ENCODE peak calls at places on chromosomes 3 and 15, in six cellular contexts. H is ovary, X is sigmoid colon, D is PC-3, J is heart right ventricle, Y is neuronal stem cell. F is an unnamed sample. For H3K4me1, the result is how much of the 10 kb centered on the place peaks cover.

GRCh38 chr3:136327671-136328070 is 77.5 kb downstream of the PCCB start:
- DNase-seq in H (no peak), X (no peak), D (no peak), J (no peak), Y (no peak), F (no peak)

GRCh38 chr3:60504827-60505457 is 746.3 kb downstream of the FHIT start:
- DNase-seq in H (no peak), X (no peak), D (no peak), J (no peak), Y (no peak), F (no peak)

GRCh38 chr3:112020653-112021052 is 13.9 kb upstream of the TMPRSS7 start:
- DNase-seq in H (no peak), X (no peak), D (no peak), J (no peak), Y (peak), F (no peak)

GRCh38 chr15:96586901-96587300 is 256.4 kb downstream of the NR2F2 start:
- DNase-seq in H (no peak), X (no peak), D (no peak), J (no peak), Y (no peak), F (no peak)

GRCh38 chr15:38128389-38128788 is 124.2 kb upstream of the SPRED1 start:
- DNase-seq in H (no peak), X (no peak), D (peak), J (no peak), Y (no peak), F (no peak)

GRCh38 chr15:37098468-37099320 is 1.7 kb downstream of the MEIS2 start:
- DNase-seq in H (peak), X (peak), D (peak), J (no peak), Y (peak), F (peak)

GRCh38 chr3:152376351-152377183 is 107.8 kb downstream of the MBNL1 start:
- DNase-seq in H (no peak), X (no peak), D (peak), J (no peak), Y (no peak), F (peak)

GRCh38 chr3:144394052-144394451 is 422.4 kb downstream of the DIPK2A start:
- DNase-seq in H (no peak), X (no peak), D (peak), J (no peak), Y (no peak), F (no peak)

GRCh38 chr3:37536033-37536432 is 325.6 kb upstream of the CTDSPL start:
- DNase-seq in H (no peak), X (no peak), D (no peak), J (peak), Y (no peak), F (peak)

GRCh38 chr3:9497821-9498565 is 55.6 kb downstream of the LHFPL4 start:
- DNase-seq in H (no peak), X (no peak), D (peak), J (no peak), Y (no peak), F (no peak)

GRCh38 chr3:151228291-151229125 is 25.5 kb upstream of the GPR171 start:
- DNase-seq in H (no peak), X (no peak), D (peak), J (peak), Y (no peak), F (no peak)

GRCh38 chr3:44883999-44884431 is 9.6 kb downstream of the TGM4 start:
- DNase-seq in H (no peak), X (no peak), D (peak), J (no peak), Y (no peak), F (no peak)

GRCh38 chr3:173912126-173912525 is 514.6 kb downstream of the NLGN1 start:
- DNase-seq in H (no peak), X (no peak), D (no peak), J (no peak), Y (no peak), F (no peak)

GRCh38 chr15:90851114-90851513 is 17.3 kb upstream of the FURIN start:
- DNase-seq in H (no peak), X (no peak), D (no peak), J (no peak), Y (no peak), F (no peak)

GRCh38 chr15:90979582-90979981 is 14.8 kb downstream of the PRC1 start:
- DNase-seq in H (no peak), X (no peak), D (no peak), J (no peak), Y (no peak), F (no peak)

GRCh38 chr3:134253475-134254231 is 3.0 kb upstream of the RYK start:
- DNase-seq in H (no peak), X (no peak), D (no peak), J (no peak), Y (no peak), F (no peak)

GRCh38 chr3:149401215-149401925 is 23.9 kb upstream of the TM4SF1 start:
- DNase-seq in H (no peak), X (no peak), D (peak), J (no peak), Y (no peak), F (no peak)

GRCh38 chr15:23629234-23629805 is 18.3 kb downstream of the MAGEL2 start:
- DNase-seq in H (no peak), X (no peak), D (peak), J (no peak), Y (no peak), F (no peak)

GRCh38 chr3:117234321-117234720 is 524.7 kb downstream of the TUSC7 start:
- DNase-seq in H (no peak), X (no peak), D (no peak), J (no peak), Y (no peak), F (no peak)

GRCh38 chr15:72733941-72734738 is 48.1 kb downstream of the BBS4 start:
- DNase-seq in H (no peak), X (no peak), D (no peak), J (no peak), Y (no peak), F (no peak)

GRCh38 chr3:81936817-81937216 is 175.4 kb upstream of the GBE1 start:
- DNase-seq in H (no peak), X (no peak), D (no peak), J (no peak), Y (no peak), F (no peak)

GRCh38 chr15:101437618-101438481 is 51.7 kb downstream of the PCSK6 start:
- DNase-seq in H (no peak), X (no peak), D (no peak), J (no peak), Y (no peak), F (no peak)

GRCh38 chr15:68526269-68526668 is 52.5 kb upstream of the CORO2B start:
- DNase-seq in H (no peak), X (no peak), D (peak), J (no peak), Y (no peak), F (no peak)

GRCh38 chr3:75171632-75172230 is 492.4 kb upstream of the FRG2C start:
- DNase-seq in H (no peak), X (no peak), D (peak), J (no peak), Y (no peak), F (no peak)

GRCh38 chr15:101133751-101134261 is 118.0 kb downstream of the CHSY1 start:
- DNase-seq in H (no peak), X (no peak), D (no peak), J (no peak), Y (no peak), F (peak)

GRCh38 chr3:11475324-11475723 is 168.4 kb downstream of the VGLL4 start:
- DNase-seq in H (no peak), X (no peak), D (no peak), J (no peak), Y (no peak), F (no peak)

GRCh38 chr3:191237045-191237882 is 38.2 kb downstream of the OSTN start:
- DNase-seq in H (no peak), X (no peak), D (peak), J (no peak), Y (no peak), F (no peak)

GRCh38 chr3:139251529-139251928 is 92.3 kb upstream of the MRPS22 start:
- DNase-seq in H (peak), X (no peak), D (no peak), J (no peak), Y (no peak), F (no peak)

GRCh38 chr3:13268120-13268519 is 152.0 kb downstream of the NUP210 start:
- DNase-seq in H (no peak), X (no peak), D (no peak), J (no peak), Y (no peak), F (peak)

GRCh38 chr15:34729056-34729455 is 25.7 kb downstream of the GJD2 start:
- DNase-seq in H (no peak), X (no peak), D (no peak), J (no peak), Y (no peak), F (no peak)

GRCh38 chr15:41661078-41661528 is 898 bp downstream of the MGA start:
- DNase-seq in H (no peak), X (no peak), D (peak), J (no peak), Y (no peak), F (no peak)

GRCh38 chr3:13556214-13556613 is 7.3 kb downstream of the FBLN2 start:
- DNase-seq in H (no peak), X (no peak), D (no peak), J (no peak), Y (no peak), F (no peak)

GRCh38 chr3:60053518-60054265 is 1003.9 kb upstream of the CFAP20DC start:
- DNase-seq in H (no peak), X (no peak), D (peak), J (no peak), Y (no peak), F (no peak)

GRCh38 chr3:4830586-4830914 is 148.7 kb upstream of the BHLHE40 start:
- DNase-seq in H (no peak), X (no peak), D (no peak), J (no peak), Y (no peak), F (no peak)

GRCh38 chr15:56783857-56784661 is 50.8 kb upstream of the ZNF280D start:
- DNase-seq in H (no peak), X (no peak), D (no peak), J (no peak), Y (no peak), F (no peak)

DNA sequence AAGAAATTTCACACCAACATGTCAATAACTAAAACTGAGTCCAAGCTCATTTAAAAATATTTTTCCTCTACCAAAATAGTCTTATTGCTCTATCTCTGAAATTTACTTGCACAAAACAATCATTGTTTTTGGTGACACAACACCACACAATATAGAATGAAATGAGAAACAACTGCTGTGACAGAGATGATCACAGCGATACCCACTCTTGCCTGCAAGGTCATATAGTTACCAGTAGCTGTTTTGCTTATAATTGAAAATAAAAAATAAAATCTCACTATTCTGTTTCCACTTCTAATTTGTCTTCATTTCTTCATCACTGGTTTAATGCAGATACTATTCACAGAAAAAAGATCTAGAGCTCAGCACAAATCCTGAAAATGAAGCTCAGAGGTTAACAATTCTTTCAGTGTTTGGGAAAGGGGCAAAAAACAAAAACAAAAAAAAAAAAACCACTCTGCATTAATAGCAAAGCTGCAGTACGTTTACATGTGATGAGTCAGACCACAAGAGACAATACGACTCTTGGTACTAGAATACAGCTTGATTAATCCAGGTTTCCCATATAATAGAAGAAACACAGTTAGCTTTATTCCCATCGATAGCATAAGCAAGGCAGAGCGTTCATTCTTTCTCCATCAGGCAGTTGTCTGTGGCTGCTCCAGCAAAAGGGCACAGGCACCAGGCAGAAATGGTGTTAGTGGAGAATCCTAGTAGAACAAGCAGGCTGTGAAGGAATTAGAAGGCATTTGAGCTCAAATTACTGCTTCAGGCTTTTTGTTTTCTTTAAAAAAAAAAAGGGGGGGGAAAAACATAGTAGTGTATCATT is 794 bp downstream of the ANKRD28 start:
- DNase-seq in H (no peak), X (no peak), D (peak), J (no peak), Y (peak), F (no peak)
- H3K4me3 ChIP-seq in H (peak), X (peak), D (peak), J (peak), Y (no peak), F (peak)

GRCh38 chr3:172560026-172560425 is 36.8 kb upstream of the TNFSF10 start:
- DNase-seq in H (no peak), X (no peak), D (peak), J (no peak), Y (no peak), F (no peak)

GRCh38 chr3:172561894-172562664 is 38.8 kb upstream of the TNFSF10 start:
- DNase-seq in H (no peak), X (no peak), D (peak), J (no peak), Y (no peak), F (no peak)

GRCh38 chr3:172562881-172563835 is 39.9 kb upstream of the TNFSF10 start:
- DNase-seq in H (no peak), X (peak), D (peak), J (peak), Y (no peak), F (no peak)

GRCh38 chr3:172557515-172558220 is 34.4 kb upstream of the TNFSF10 start:
- DNase-seq in H (no peak), X (no peak), D (no peak), J (no peak), Y (no peak), F (no peak)

GRCh38 chr3:172559029-172559428 is 35.8 kb upstream of the TNFSF10 start:
- DNase-seq in H (no peak), X (peak), D (no peak), J (no peak), Y (no peak), F (no peak)
- H3K4me1 ChIP-seq in H (under half), X (under half), D (under half), J (under half), Y (under half), F (under half)

DNA sequence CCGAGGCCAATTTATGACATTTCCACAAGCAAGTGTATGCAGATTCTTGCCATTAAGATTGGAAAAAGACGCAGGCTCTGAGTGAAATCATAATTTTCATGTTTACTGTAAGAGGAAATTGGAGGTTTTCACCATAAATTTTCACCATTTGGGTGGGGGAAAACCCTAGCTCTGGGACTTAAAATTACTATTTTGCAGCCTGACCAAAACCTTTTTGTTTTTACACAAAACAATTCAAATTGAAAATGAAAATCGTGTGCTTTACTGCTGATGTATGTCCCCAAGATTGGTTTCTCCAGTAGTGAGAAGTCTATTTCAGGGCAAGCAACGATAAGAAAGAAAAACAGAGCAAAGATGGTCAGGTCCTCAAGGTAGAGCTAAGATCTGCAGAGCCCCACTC is 282.5 kb downstream of the FOXP1 start:
- DNase-seq in H (no peak), X (no peak), D (no peak), J (no peak), Y (no peak), F (no peak)
- H3K4me3 ChIP-seq in H (no peak), X (no peak), D (no peak), J (no peak), Y (no peak), F (no peak)

GRCh38 chr3:188352196-188352927 is 198.4 kb downstream of the LPP start:
- DNase-seq in H (no peak), X (no peak), D (no peak), J (no peak), Y (no peak), F (no peak)

GRCh38 chr3:188350956-188351355 is 197.0 kb downstream of the LPP start:
- DNase-seq in H (no peak), X (no peak), D (no peak), J (no peak), Y (no peak), F (no peak)

GRCh38 chr3:188351648-188352047 is 197.7 kb downstream of the LPP start:
- DNase-seq in H (no peak), X (no peak), D (no peak), J (no peak), Y (no peak), F (no peak)

GRCh38 chr3:188349963-188350332 is 196.0 kb downstream of the LPP start:
- DNase-seq in H (no peak), X (no peak), D (no peak), J (no peak), Y (no peak), F (no peak)

DNA sequence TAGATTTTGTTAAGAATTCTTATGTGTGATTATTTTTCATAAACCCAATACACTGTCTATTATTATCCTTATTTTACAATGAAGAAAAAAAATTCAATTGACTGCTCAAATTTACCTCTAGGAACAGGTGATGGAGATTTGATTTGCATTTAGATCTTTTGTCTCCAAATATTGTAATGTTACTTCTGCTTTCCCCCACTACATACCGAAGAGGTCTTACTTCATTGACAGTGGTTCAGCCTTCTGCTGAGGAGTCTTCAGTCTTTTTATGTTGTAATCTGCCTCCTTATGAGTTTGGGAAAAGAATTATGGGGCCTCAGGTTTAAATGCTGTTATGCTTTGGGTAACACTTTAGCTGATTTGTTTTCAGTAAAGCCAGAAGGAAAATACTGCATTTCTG is 199.5 kb downstream of the LPP start:
- DNase-seq in H (no peak), X (no peak), D (no peak), J (no peak), Y (no peak), F (no peak)
- H3K4me1 ChIP-seq in H (under half), X (half or more), D (under half), J (half or more), Y (under half), F (under half)

DNA sequence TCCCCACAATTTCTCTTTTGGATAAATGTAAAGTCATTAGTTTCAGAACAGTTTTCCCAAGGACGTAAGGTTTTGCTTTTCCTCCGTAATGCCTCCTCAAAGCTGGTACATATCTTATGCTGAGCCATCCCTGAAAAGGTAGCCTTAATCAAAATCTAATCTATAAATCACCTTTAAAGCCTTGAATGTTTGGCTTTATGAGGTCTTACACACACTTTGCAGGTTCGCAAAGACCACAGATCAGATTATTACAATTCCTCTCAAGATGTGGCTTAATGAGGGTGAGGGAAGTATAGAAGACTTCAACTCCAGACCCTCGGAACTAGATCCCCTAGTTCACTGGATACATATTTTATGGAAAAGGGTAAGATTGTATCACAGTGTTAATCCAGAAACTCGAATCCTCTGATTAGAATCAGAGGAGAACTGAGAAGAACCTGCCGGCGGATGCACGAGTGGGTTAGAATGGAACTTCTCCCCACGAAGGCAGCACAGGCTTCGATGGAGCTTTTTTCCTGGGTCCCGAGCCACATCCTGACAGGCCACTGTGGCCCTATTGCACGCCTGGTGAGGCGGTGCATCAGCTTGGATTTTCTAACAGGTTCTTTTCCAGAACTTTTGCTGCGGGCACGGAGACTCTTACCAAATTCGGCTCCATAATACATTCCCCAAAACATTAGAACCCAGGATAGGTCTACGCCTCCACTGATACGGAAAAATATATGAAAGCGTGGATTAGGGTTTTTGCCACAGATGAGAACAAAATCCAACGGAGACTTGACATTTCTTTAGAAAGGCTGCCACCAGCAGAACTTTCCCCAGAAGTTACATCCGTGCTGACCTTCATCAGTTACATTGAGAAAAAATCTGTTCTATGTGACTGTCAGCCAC is 1.2 kb downstream of the CTXND1 start:
- DNase-seq in H (no peak), X (peak), D (no peak), J (peak), Y (no peak), F (no peak)
- H3K4me3 ChIP-seq in H (no peak), X (peak), D (no peak), J (no peak), Y (no peak), F (no peak)

GRCh38 chr15:26630857-26631256 is 142.0 kb downstream of the GABRB3 start:
- DNase-seq in H (no peak), X (no peak), D (no peak), J (no peak), Y (no peak), F (no peak)
- H3K4me1 ChIP-seq in H (under half), X (under half), D (under half), J (under half), Y (under half), F (under half)

GRCh38 chr3:15361494-15362214 is 29.3 kb upstream of the SH3BP5 start:
- DNase-seq in H (no peak), X (no peak), D (peak), J (no peak), Y (peak), F (no peak)

GRCh38 chr3:15356186-15356585 is 23.8 kb upstream of the SH3BP5 start:
- DNase-seq in H (no peak), X (no peak), D (no peak), J (no peak), Y (no peak), F (no peak)

GRCh38 chr3:15359677-15360397 is 27.5 kb upstream of the SH3BP5 start:
- DNase-seq in H (no peak), X (no peak), D (no peak), J (no peak), Y (no peak), F (no peak)

GRCh38 chr3:15360786-15361493 is 28.6 kb upstream of the SH3BP5 start:
- DNase-seq in H (no peak), X (no peak), D (no peak), J (no peak), Y (no peak), F (no peak)
- H3K4me3 ChIP-seq in H (no peak), X (no peak), D (no peak), J (no peak), Y (no peak), F (no peak)

F was measured in aorta.